ENCODE peak calls at places on chromosomes 3 and 15, in ten cellular contexts. N, Z, U, X, M, S, V, C, D and G are unnamed samples.

GRCh38 chr3:37546876-37547275 is 314.8 kb upstream of the CTDSPL start:
- DNase-seq in Z (no peak), M (peak), S (no peak), U (no peak), C (no peak), V (no peak), X (peak), N (no peak), D (no peak), G (no peak)

GRCh38 chr15:99711685-99712084 is 21.6 kb downstream of the LYSMD4 start:
- DNase-seq in C (no peak), M (no peak), U (no peak), V (no peak), Z (no peak), D (no peak), N (no peak), S (no peak), X (no peak), G (no peak)

GRCh38 chr15:67149859-67150824 is 84.7 kb downstream of the SMAD3 start:
- DNase-seq in Z (no peak), S (no peak), X (peak), M (peak), D (peak), N (peak), C (peak), V (no peak), U (peak), G (peak)

GRCh38 chr3:13009132-13009945 is 63.9 kb downstream of the IQSEC1 start:
- DNase-seq in Z (no peak), D (no peak), U (no peak), M (no peak), N (no peak), V (no peak), C (no peak), S (no peak), X (no peak), G (no peak)

GRCh38 chr3:149934524-149934923 is 36.2 kb downstream of the PFN2 start:
- DNase-seq in Z (no peak), C (no peak), S (no peak), N (no peak), D (peak), U (no peak), X (peak), M (peak), V (no peak), G (peak)

GRCh38 chr3:48130321-48130881 is 57.8 kb downstream of the CDC25A start:
- DNase-seq in D (peak), U (no peak), S (no peak), V (peak), Z (peak), C (no peak), M (peak), N (peak), X (no peak), G (peak)

GRCh38 chr3:52233968-52234367 is 5.0 kb downstream of the TWF2 start:
- DNase-seq in C (no peak), S (no peak), M (no peak), X (no peak), N (no peak), U (no peak), D (no peak), Z (no peak), V (no peak), G (no peak)

GRCh38 chr3:66539466-66539989 is 38.7 kb upstream of the LRIG1 start:
- DNase-seq in N (no peak), X (no peak), M (no peak), S (no peak), D (no peak), C (no peak), V (no peak), U (no peak), Z (no peak), G (no peak)

GRCh38 chr3:60609446-60609845 is 641.8 kb downstream of the FHIT start:
- DNase-seq in X (peak), U (peak), S (no peak), N (no peak), D (no peak), M (peak), Z (no peak), V (no peak), C (no peak), G (no peak)

GRCh38 chr15:79811406-79812405 is 85.1 kb downstream of the MTHFS start:
- DNase-seq in V (no peak), D (peak), S (no peak), U (no peak), M (peak), C (no peak), X (peak), N (no peak), Z (no peak), G (no peak)

GRCh38 chr3:53705774-53706173 is 140.4 kb downstream of the CHDH start:
- DNase-seq in X (no peak), Z (no peak), U (no peak), C (no peak), D (no peak), M (no peak), S (no peak), N (no peak), V (no peak), G (no peak)

GRCh38 chr3:63853106-63853505 is 10.5 kb downstream of the THOC7 start:
- DNase-seq in X (no peak), N (no peak), U (no peak), C (no peak), D (no peak), Z (no peak), V (no peak), S (no peak), M (no peak), G (no peak)

GRCh38 chr3:13566462-13566748 is 17.5 kb downstream of the FBLN2 start:
- DNase-seq in C (no peak), Z (no peak), N (no peak), V (no peak), X (no peak), S (no peak), U (no peak), M (no peak), D (no peak), G (no peak)

GRCh38 chr15:61155741-61156700 is 73.1 kb downstream of the RORA start:
- DNase-seq in N (no peak), Z (no peak), C (no peak), V (no peak), D (no peak), X (peak), U (no peak), M (peak), S (no peak), G (no peak)
- TF ChIP-seq CTCF in N (no peak), Z (no peak), C (no peak), V (no peak), D (no peak), X (no peak), U (no peak), M (no peak), S (no peak), G (no peak)

GRCh38 chr3:39725321-39725720 is 84.1 kb upstream of the MYRIP start:
- DNase-seq in M (no peak), U (no peak), D (no peak), S (no peak), X (no peak), Z (no peak), V (no peak), C (no peak), N (no peak), G (no peak)

GRCh38 chr3:39724233-39724846 is 85.1 kb upstream of the MYRIP start:
- DNase-seq in C (no peak), U (no peak), Z (no peak), V (no peak), D (no peak), X (no peak), S (no peak), M (no peak), N (no peak), G (no peak)

DNA sequence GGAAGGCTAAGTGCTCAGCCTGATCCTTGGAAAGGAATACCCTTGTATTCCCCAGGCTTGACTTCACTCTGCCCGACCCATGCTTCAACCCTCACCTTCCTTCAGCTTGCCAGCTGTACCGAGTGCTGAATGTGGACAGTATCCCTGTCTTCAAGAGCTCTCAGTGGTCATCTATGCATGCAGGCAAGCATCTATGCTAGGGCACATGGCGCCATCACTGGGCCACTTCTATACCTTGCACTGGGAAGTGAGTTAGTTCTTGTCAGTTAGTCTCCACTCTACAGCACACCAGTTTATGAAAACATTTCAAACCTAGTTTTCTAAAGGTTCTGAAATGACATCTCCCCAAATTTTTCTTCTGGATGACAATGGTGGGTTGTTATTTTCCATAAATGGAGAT is 82.0 kb upstream of the MYRIP start:
- DNase-seq in N (no peak), S (no peak), U (peak), V (no peak), D (no peak), X (peak), M (no peak), Z (no peak), C (no peak), G (no peak)
- TF ChIP-seq CTCF in N (no peak), S (no peak), U (no peak), V (no peak), D (peak), X (no peak), M (no peak), Z (no peak), C (no peak), G (no peak)

GRCh38 chr15:65211157-65211982 is at the start of gene CILP:
- DNase-seq in D (no peak), V (no peak), N (no peak), U (no peak), S (no peak), C (no peak), M (peak), Z (no peak), X (peak), G (no peak)

GRCh38 chr15:65214010-65214409 is 2.7 kb upstream of the CILP start:
- DNase-seq in S (no peak), U (no peak), V (no peak), Z (no peak), C (no peak), M (no peak), X (no peak), D (no peak), N (no peak), G (no peak)

GRCh38 chr15:65213241-65213640 is 2.0 kb upstream of the CILP start:
- DNase-seq in M (no peak), N (no peak), D (no peak), V (no peak), Z (no peak), X (no peak), U (no peak), C (no peak), S (no peak), G (no peak)

GRCh38 chr15:65209701-65210643 is 1.3 kb downstream of the CILP start:
- DNase-seq in X (no peak), S (no peak), N (no peak), V (no peak), Z (no peak), D (no peak), M (peak), U (no peak), C (no peak), G (no peak)

GRCh38 chr15:65212097-65212496 is 824 bp upstream of the CILP start:
- DNase-seq in D (no peak), X (peak), S (no peak), M (no peak), U (peak), V (no peak), N (no peak), Z (no peak), C (peak), G (no peak)
- TF ChIP-seq CTCF in D (peak), X (peak), S (no peak), M (peak), U (peak), V (no peak), N (no peak), Z (no peak), C (peak), G (peak)

DNA sequence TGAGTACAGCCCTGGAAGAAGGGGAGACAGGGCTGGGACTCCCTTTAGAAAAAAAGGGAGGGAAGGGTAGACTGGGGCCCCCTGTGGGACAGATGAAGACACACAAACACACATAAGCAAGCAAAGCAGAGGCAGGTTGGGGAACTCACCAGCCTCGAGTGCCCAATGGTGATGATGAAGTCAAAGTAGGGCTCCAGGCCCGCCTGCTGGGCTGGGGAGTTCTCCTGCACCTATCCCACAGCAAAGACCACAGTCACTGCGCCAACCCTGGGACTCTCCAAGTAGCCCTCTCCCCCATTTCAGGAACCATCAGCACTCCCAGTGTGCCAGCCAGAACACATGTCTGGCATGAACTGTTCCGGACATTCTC is 4.1 kb downstream of the GORASP1 start:
- DNase-seq in V (no peak), N (no peak), C (no peak), D (no peak), X (no peak), M (no peak), Z (no peak), U (no peak), S (no peak), G (no peak)
- TF ChIP-seq CTCF in V (no peak), N (no peak), C (no peak), D (peak), X (no peak), M (peak), Z (no peak), U (no peak), S (no peak), G (no peak)

GRCh38 chr15:69724331-69724730 is 271.7 kb downstream of the RPLP1 start:
- DNase-seq in M (no peak), V (no peak), D (no peak), X (no peak), N (no peak), C (no peak), S (no peak), U (no peak), Z (no peak), G (no peak)

GRCh38 chr15:69722924-69723323 is 270.3 kb downstream of the RPLP1 start:
- DNase-seq in Z (no peak), U (no peak), D (no peak), N (no peak), X (no peak), V (no peak), S (no peak), M (no peak), C (no peak), G (no peak)

GRCh38 chr15:69725957-69726356 is 273.3 kb downstream of the RPLP1 start:
- DNase-seq in S (no peak), M (no peak), V (no peak), C (no peak), D (no peak), N (no peak), U (no peak), X (no peak), Z (no peak), G (no peak)

GRCh38 chr15:69725210-69725609 is 272.6 kb downstream of the RPLP1 start:
- DNase-seq in D (no peak), N (no peak), C (no peak), Z (no peak), X (no peak), V (no peak), U (no peak), M (no peak), S (no peak), G (no peak)

DNA sequence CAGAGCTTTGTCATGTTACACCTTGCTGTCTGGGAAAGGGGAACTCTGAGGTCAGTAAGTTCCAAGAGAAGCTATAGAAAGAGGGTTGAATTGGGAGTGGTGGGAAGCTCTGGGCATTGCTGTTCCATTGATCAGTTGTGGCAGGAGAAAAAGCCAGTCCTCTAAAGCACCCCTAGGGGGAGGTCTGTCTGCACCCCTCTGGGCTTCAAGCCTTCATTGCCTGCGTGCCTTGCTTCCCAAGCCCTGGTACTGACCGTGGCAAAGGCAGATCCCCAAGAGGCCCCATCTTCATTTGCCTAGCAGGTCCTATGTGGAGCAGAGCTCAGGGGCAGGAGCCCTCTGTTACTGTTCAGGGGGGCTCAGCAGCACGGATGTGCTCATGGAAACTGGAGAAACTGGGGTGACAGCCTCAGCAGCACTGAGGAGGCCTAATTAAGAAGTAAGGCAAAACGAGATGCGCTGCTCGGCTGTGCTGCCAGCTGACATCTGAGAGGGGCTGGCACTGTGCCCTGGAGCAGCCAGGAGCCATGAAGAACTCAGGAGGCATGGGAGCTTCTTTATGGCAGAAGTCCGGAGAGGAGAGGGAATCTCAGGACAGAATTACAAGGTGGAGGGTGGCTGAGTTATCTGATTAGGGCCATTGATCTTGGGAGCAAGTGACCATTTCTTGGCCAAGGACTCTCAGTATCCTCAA is 270.9 kb downstream of the RPLP1 start:
- DNase-seq in X (no peak), S (no peak), C (no peak), M (no peak), U (peak), V (no peak), Z (no peak), D (no peak), N (no peak), G (no peak)
- TF ChIP-seq CTCF in X (peak), S (no peak), C (no peak), M (peak), U (no peak), V (no peak), Z (no peak), D (no peak), N (no peak), G (no peak)

DNA sequence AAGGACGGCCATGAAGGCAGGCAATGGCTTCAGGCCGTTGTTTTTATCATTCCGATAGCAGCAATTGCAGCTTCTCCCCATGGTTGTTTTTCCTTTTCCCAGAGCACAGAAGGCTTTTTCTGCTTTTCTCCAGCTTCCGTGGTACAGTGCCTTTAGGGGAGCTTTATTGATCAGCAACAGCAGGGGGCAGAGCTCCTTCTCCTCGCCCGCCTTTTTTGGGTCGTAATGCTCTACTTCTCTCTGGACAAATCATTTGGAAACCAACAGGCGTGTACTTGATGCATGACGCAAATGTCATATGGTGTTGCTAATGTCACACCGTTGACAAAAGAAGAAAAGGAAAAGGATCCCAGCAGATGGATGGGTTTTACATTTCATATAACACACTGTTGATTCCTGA is 79.7 kb upstream of the SNRK start:
- DNase-seq in C (no peak), X (no peak), V (no peak), U (peak), N (no peak), D (no peak), S (no peak), M (no peak), Z (no peak), G (no peak)
- TF ChIP-seq CTCF in C (no peak), X (no peak), V (no peak), U (no peak), N (no peak), D (no peak), S (no peak), M (no peak), Z (no peak), G (no peak)

GRCh38 chr3:57694146-57694545 is 1.3 kb upstream of the DENND6A start:
- DNase-seq in Z (no peak), C (no peak), V (no peak), X (no peak), M (no peak), U (no peak), D (no peak), S (no peak), N (no peak), G (no peak)

GRCh38 chr3:57696861-57697321 is 4.0 kb upstream of the DENND6A start:
- DNase-seq in C (no peak), N (no peak), X (peak), D (peak), U (no peak), M (peak), Z (no peak), S (no peak), V (no peak), G (no peak)

GRCh38 chr3:57689367-57690053 is 3.4 kb downstream of the DENND6A start:
- DNase-seq in U (no peak), N (no peak), M (no peak), S (no peak), X (no peak), C (no peak), V (no peak), Z (no peak), D (no peak), G (no peak)

GRCh38 chr3:57691411-57692133 is 1.3 kb downstream of the DENND6A start:
- DNase-seq in N (no peak), X (no peak), U (no peak), D (no peak), M (no peak), S (no peak), Z (no peak), C (no peak), V (no peak), G (no peak)

DNA sequence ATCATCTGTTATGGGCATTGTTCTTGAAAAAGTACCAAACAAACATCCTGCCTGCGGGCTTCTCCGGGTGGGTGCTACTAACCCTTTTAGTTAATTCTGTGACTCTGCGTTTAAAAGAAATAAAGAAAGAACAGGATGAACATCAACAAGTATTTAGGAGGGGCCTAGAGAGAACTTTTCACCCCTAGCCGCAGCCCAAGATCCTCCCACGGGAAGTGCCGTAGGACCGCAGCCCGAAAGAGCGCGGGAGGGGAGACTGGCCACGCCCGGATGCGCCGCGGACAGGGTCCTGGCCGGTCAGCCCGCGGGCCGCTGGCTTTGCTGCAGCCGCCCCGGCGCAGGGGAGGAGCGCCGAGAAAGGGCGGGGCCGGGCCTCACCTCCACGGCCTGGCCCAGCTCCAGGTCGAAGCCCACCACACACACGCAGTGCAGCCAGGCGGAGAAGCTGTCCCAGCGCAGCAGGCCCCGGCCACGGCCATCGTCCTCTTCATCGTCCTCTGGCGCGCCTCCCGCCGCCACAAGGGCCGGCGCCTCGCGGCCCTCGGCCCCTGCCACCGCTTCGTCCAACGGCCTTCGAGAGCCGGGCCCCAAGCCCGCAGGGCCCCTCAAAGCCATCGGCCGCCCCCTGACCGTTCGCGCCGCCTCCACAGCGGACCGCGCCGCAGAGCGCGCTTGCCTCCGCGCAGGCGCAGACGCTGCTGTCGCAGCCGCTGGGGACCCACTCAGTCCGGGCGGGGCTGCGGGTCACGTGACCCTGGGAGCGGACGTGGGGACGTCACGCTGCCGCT is at the start of gene DENND6A:
- DNase-seq in C (peak), X (peak), S (peak), D (peak), M (peak), U (peak), Z (peak), N (peak), V (peak), G (peak)
- TF ChIP-seq CTCF in C (no peak), X (no peak), S (no peak), D (no peak), M (no peak), U (no peak), Z (peak), N (no peak), V (no peak), G (no peak)

DNA sequence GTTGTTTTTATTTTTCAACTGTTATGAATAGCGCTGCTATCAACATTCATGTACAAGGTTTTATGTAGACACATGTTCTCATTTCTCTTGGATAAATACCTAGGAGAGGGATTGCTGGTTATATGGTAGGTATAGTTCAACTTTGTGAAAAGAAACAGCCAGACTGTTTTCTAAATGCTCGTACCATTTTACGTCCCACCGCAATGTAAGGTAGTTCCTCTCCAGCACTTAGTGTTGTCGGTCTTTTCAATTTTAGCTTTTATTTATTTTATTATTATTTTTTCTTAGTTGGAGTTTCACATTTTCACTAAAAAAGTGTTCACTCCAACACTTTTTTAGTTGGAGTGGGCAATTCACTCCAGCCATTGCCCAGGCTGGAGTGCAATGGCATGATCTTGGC is 117.1 kb downstream of the CHSY1 start:
- DNase-seq in M (no peak), Z (no peak), U (no peak), D (no peak), V (no peak), N (no peak), S (no peak), C (no peak), X (no peak), G (no peak)
- TF ChIP-seq CTCF in M (no peak), Z (no peak), U (no peak), D (no peak), V (no peak), N (no peak), S (no peak), C (no peak), X (no peak), G (no peak)